ENCODE peak calls at places on chromosome 20, in eight cellular contexts. S, R, O, C, J, N, K and L are unnamed samples.
A peak's percentile ranks its signal among the peaks of the same experiment; 100 is the strongest.

GRCh38 chr20:10501377-10501776 is 66.3 kb downstream of the SLX4IP start:
- DNase-seq in S (no peak), R (no peak), O (no peak), C (no peak), J (no peak), N (no peak), K (peak; percentile 6), L (no peak)

GRCh38 chr20:54477134-54477533 is 1.7 kb downstream of the DOK5 start:
- DNase-seq in S (no peak), R (no peak), O (no peak), C (no peak), J (no peak), N (no peak), K (no peak), L (no peak)

GRCh38 chr20:61525781-61526431 is 273.8 kb downstream of the CDH4 start:
- DNase-seq in S (no peak), R (no peak), O (no peak), C (no peak), J (no peak), N (no peak), K (no peak), L (no peak)

GRCh38 chr20:43563429-43563828 is 4.6 kb downstream of the SGK2 start:
- DNase-seq in S (no peak), R (no peak), O (no peak), C (no peak), J (no peak), N (peak; percentile 32), K (no peak), L (no peak)

GRCh38 chr20:29443819-29444218 is 1813.6 kb upstream of the DEFB115 start:
- DNase-seq in S (no peak), R (no peak), O (no peak), C (no peak), J (no peak), N (no peak), K (no peak), L (no peak)

GRCh38 chr20:59598625-59599310 is 5.6 kb upstream of the PHACTR3 start:
- DNase-seq in S (no peak), R (no peak), O (peak; percentile 54), C (peak; percentile 37), J (peak; percentile 84), N (peak; percentile 91), K (no peak), L (no peak)

GRCh38 chr20:59014680-59015389 is 4.4 kb upstream of the TUBB1 start:
- DNase-seq in S (no peak), R (no peak), O (no peak), C (no peak), J (no peak), N (no peak), K (no peak), L (no peak)

GRCh38 chr20:53805895-53806384 is 212.3 kb upstream of the ZNF217 start:
- DNase-seq in S (peak; percentile 94), R (no peak), O (no peak), C (no peak), J (peak; percentile 95), N (no peak), K (no peak), L (no peak)

GRCh38 chr20:59729476-59729875 is 125.1 kb downstream of the PHACTR3 start:
- DNase-seq in S (no peak), R (no peak), O (no peak), C (peak; percentile 47), J (no peak), N (no peak), K (no peak), L (no peak)

GRCh38 chr20:31606928-31607639 is 2.0 kb downstream of the ID1 start:
- DNase-seq in S (no peak), R (no peak), O (peak; percentile 72), C (peak; percentile 77), J (no peak), N (peak; percentile 87), K (no peak), L (no peak)

GRCh38 chr20:23047001-23047737 is 2.3 kb downstream of the THBD start:
- DNase-seq in S (peak; percentile 6), R (no peak), O (no peak), C (no peak), J (no peak), N (no peak), K (no peak), L (no peak)

GRCh38 chr20:62359491-62360121 is 7.5 kb downstream of the LAMA5 start:
- DNase-seq in S (no peak), R (peak; percentile 67), O (no peak), C (peak; percentile 10), J (peak; percentile 87), N (no peak), K (no peak), L (no peak)

GRCh38 chr20:24933266-24933908 is 15.7 kb upstream of the CST7 start:
- DNase-seq in S (no peak), R (no peak), O (no peak), C (no peak), J (no peak), N (no peak), K (no peak), L (no peak)

GRCh38 chr20:23200413-23200812 is 114.3 kb upstream of the CD93 start:
- DNase-seq in S (no peak), R (no peak), O (no peak), C (no peak), J (no peak), N (no peak), K (no peak), L (no peak)

GRCh38 chr20:32249030-32249738 is 28.3 kb upstream of the KIF3B start:
- DNase-seq in S (no peak), R (no peak), O (no peak), C (no peak), J (no peak), N (no peak), K (no peak), L (peak; percentile 22)

GRCh38 chr20:62929051-62929538 is 2.8 kb upstream of the DIDO1 start:
- DNase-seq in S (no peak), R (no peak), O (no peak), C (no peak), J (no peak), N (no peak), K (no peak), L (peak; percentile 56)

GRCh38 chr20:7617797-7618196 is 322.5 kb downstream of the HAO1 start:
- DNase-seq in S (no peak), R (no peak), O (no peak), C (no peak), J (no peak), N (no peak), K (no peak), L (no peak)

GRCh38 chr20:45087814-45088213 is 13.1 kb downstream of the KCNS1 start:
- DNase-seq in S (no peak), R (no peak), O (no peak), C (no peak), J (no peak), N (no peak), K (no peak), L (no peak)

GRCh38 chr20:51062065-51062464 is 39.2 kb upstream of the KCNG1 start:
- DNase-seq in S (no peak), R (no peak), O (no peak), C (no peak), J (no peak), N (no peak), K (no peak), L (no peak)